ENCODE peak calls at places on chromosomes 11 and 22, in seven cellular contexts. L is heart right ventricle; E is germinal center; B is GOT3; A is AG04450; G is stimulated activated effector memory CD8-positive, alpha-beta T cell treated with anti-CD3 and anti-CD28 coated beads, Interleukin-12 subunit alpha, Interleukin-12 subunit beta, amount 100 ng/mL, for 72 hours; Z is Right ventricle myocardium superior. M is an unnamed sample.
A peak's percentile ranks its signal among the peaks of the same experiment; 100 is the strongest.

GRCh38 chr11:60987577-60988277 is 16.2 kb downstream of the CD6 start:
- DNase-seq in E (no peak), G (no peak), B (no peak), A (no peak), L (no peak), Z (no peak), M (no peak)

GRCh38 chr22:48670747-48671146 is 1156.9 kb downstream of the BRD1 start:
- DNase-seq in G (no peak), B (no peak), E (no peak), L (no peak), A (no peak), Z (no peak), M (no peak)

GRCh38 chr11:73342633-73343032 is 33.6 kb upstream of the RELT start:
- DNase-seq in A (no peak), E (no peak), Z (no peak), G (no peak), L (no peak), B (no peak), M (no peak)

GRCh38 chr11:58575377-58576020 is at the start of gene LPXN:
- DNase-seq in G (peak; percentile 31), B (no peak), Z (no peak), E (peak; percentile 51), L (no peak), A (no peak), M (no peak)

GRCh38 chr11:2489103-2489502 is 44.3 kb downstream of the KCNQ1 start:
- DNase-seq in A (no peak), G (no peak), Z (no peak), B (no peak), E (no peak), L (no peak), M (no peak)

GRCh38 chr11:6298605-6299004 is 21.7 kb downstream of the CAVIN3 start:
- DNase-seq in E (no peak), L (peak; percentile 54), B (no peak), G (no peak), Z (peak; percentile 47), A (no peak), M (no peak)

GRCh38 chr22:21043856-21044535 is 1.8 kb upstream of the LRRC74B start:
- DNase-seq in E (no peak), A (no peak), B (no peak), G (no peak), L (no peak), Z (no peak), M (no peak)

GRCh38 chr22:22787805-22788459 is 99.7 kb upstream of the IGLL5 start:
- DNase-seq in E (peak; percentile 65), A (no peak), L (peak; percentile 48), B (no peak), G (peak; percentile 62), Z (peak; percentile 62), M (peak; percentile 41)

GRCh38 chr11:114079406-114080072 is 20.0 kb downstream of the ZBTB16 start:
- DNase-seq in B (no peak), L (no peak), G (no peak), E (no peak), A (no peak), Z (peak; percentile 54), M (no peak)

GRCh38 chr11:1150095-1150494 is 7.7 kb upstream of the MUC5AC start:
- DNase-seq in E (no peak), A (no peak), B (no peak), L (peak; percentile 7), G (no peak), Z (no peak), M (no peak)

GRCh38 chr11:47295385-47295784 is 25.5 kb downstream of the MADD start:
- DNase-seq in B (no peak), L (no peak), Z (no peak), G (no peak), A (no peak), E (no peak), M (no peak)